ENCODE peak calls at places on chromosomes 11 and 22, in seven cellular contexts. H, F, T, L, D, E and K are unnamed samples.

GRCh38 chr22:20246368-20247009 is 21.6 kb downstream of the RTN4R start:
- DNase-seq in H (no peak), F (no peak), T (no peak), L (no peak), D (no peak), E (no peak), K (no peak)

GRCh38 chr22:37999236-37999635 is 14.9 kb upstream of the SOX10 start:
- DNase-seq in H (no peak), F (no peak), T (no peak), L (no peak), D (no peak), E (no peak), K (no peak)

GRCh38 chr11:45593992-45594391 is 71.4 kb downstream of the CHST1 start:
- DNase-seq in H (no peak), F (no peak), T (no peak), L (no peak), D (no peak), E (no peak), K (no peak)

GRCh38 chr22:27107824-27108223 is 450.4 kb downstream of the MIAT start:
- DNase-seq in H (peak; percentile 90), F (peak; percentile 98), T (peak; percentile 91), L (peak; percentile 70), D (peak; percentile 83), E (no peak), K (peak; percentile 79)

GRCh38 chr11:37755526-37755925 is 1157.5 kb upstream of the RAG2 start:
- DNase-seq in H (no peak), F (no peak), T (no peak), L (no peak), D (no peak), E (no peak), K (no peak)

GRCh38 chr11:130042093-130042591 is 27.6 kb upstream of the APLP2 start:
- DNase-seq in H (peak; percentile 60), F (peak; percentile 87), T (no peak), L (peak; percentile 38), D (no peak), E (peak; percentile 89), K (peak; percentile 80)

GRCh38 chr11:46637546-46637945 is 20.2 kb downstream of the ATG13 start:
- DNase-seq in H (no peak), F (no peak), T (no peak), L (no peak), D (no peak), E (no peak), K (no peak)

GRCh38 chr11:95589893-95590612 is 199.5 kb downstream of the FAM76B start:
- DNase-seq in H (no peak), F (no peak), T (no peak), L (no peak), D (no peak), E (no peak), K (no peak)

GRCh38 chr11:125166903-125167291 is 2.3 kb downstream of the PKNOX2 start:
- DNase-seq in H (no peak), F (no peak), T (no peak), L (no peak), D (no peak), E (no peak), K (no peak)

GRCh38 chr11:83020942-83021779 is 50.5 kb downstream of the RAB30 start:
- DNase-seq in H (no peak), F (no peak), T (no peak), L (no peak), D (no peak), E (no peak), K (no peak)

GRCh38 chr11:83021780-83022125 is 49.9 kb downstream of the RAB30 start:
- DNase-seq in H (no peak), F (no peak), T (no peak), L (no peak), D (no peak), E (no peak), K (no peak)

GRCh38 chr11:83024270-83024854 is 47.3 kb downstream of the RAB30 start:
- DNase-seq in H (no peak), F (no peak), T (no peak), L (no peak), D (no peak), E (no peak), K (no peak)

GRCh38 chr11:83025267-83025704 is 46.4 kb downstream of the RAB30 start:
- DNase-seq in H (no peak), F (no peak), T (no peak), L (no peak), D (no peak), E (no peak), K (no peak)

GRCh38 chr11:83023410-83023809 is 48.3 kb downstream of the RAB30 start:
- DNase-seq in H (no peak), F (no peak), T (no peak), L (no peak), D (no peak), E (no peak), K (no peak)
- H3K4me3 ChIP-seq in H (no peak overlapping the region), F (no peak overlapping the region), T (no peak overlapping the region), L (no peak overlapping the region), D (no peak overlapping the region), E (no peak overlapping the region), K (no peak overlapping the region)

GRCh38 chr11:63573881-63574855 is 11.0 kb upstream of the PLAAT2 start:
- DNase-seq in H (peak; percentile 19), F (peak; percentile 55), T (no peak), L (no peak), D (no peak), E (peak; percentile 72), K (peak; percentile 25)
- TF ChIP-seq CTCF in H (no peak), F (no peak), T (no peak), L (no peak), D (no peak), E (peak; percentile 44), K (peak; percentile 26)

GRCh38 chr11:134273317-134273712 is 2.9 kb upstream of the GLB1L3 start:
- DNase-seq in H (no peak), F (no peak), T (no peak), L (no peak), D (no peak), E (no peak), K (no peak)
- H3K4me3 ChIP-seq in H (no peak overlapping the region), F (no peak overlapping the region), T (no peak overlapping the region), L (no peak overlapping the region), D (no peak overlapping the region), E (no peak overlapping the region), K (no peak overlapping the region)

GRCh38 chr11:40722179-40722795 is 737.2 kb downstream of the LRRC4C start:
- DNase-seq in H (no peak), F (peak; percentile 2), T (no peak), L (peak; percentile 2), D (no peak), E (no peak), K (no peak)
- TF ChIP-seq CTCF in H (peak; percentile 64), F (peak; percentile 55), T (no peak), L (peak; percentile 34), D (no peak), E (peak; percentile 37), K (peak; percentile 42)

DNA sequence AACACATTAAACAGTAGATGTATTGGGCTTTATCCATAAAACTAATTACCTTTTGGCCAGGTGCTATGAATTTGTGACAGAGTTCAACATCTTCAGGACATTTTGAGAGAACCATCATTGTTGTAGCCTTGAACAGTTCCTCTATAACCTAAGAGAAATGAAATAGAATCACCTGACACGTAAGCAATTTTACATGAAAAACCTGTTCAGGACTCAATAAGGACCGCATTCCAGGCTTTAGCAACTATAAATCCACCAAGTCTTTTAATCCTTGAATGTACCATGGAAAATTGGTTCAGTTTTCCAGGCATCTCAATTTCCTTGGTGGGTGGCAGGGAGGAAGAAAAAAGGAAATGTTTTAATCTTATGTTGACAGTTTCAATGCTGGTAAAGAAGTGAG is 60.9 kb upstream of the GAB2 start:
- DNase-seq in H (no peak), F (no peak), T (no peak), L (no peak), D (no peak), E (no peak), K (no peak)
- H3K4me3 ChIP-seq in H (no peak overlapping the region), F (no peak overlapping the region), T (no peak overlapping the region), L (no peak overlapping the region), D (no peak overlapping the region), E (no peak overlapping the region), K (no peak overlapping the region)